ENCODE peak calls at places on chromosomes 16 and 17, in eight cellular contexts. O, A, K, G, X, E, H and V are unnamed samples.

GRCh38 chr17:82414548-82415281 is 3.4 kb upstream of the HEXD start:
- DNase-seq in X (peak; percentile 79), G (peak; percentile 94), O (peak; percentile 54), A (peak; percentile 27), K (peak; percentile 76), H (peak; percentile 72), E (peak; percentile 94), V (peak; percentile 62)

GRCh38 chr17:79581306-79581932 is 29.4 kb downstream of the RBFOX3 start:
- DNase-seq in K (no peak), H (no peak), A (no peak), G (no peak), X (no peak), E (no peak), O (no peak), V (no peak)

GRCh38 chr17:79627184-79627765 is 16.4 kb upstream of the RBFOX3 start:
- DNase-seq in A (no peak), E (no peak), H (no peak), K (no peak), G (peak; percentile 41), X (peak; percentile 41), O (no peak), V (no peak)

GRCh38 chr17:55116440-55116914 is 147.9 kb downstream of the STXBP4 start:
- DNase-seq in O (no peak), G (no peak), E (no peak), H (no peak), A (no peak), X (no peak), K (peak; percentile 14), V (no peak)

GRCh38 chr17:38509008-38509771 is 80.9 kb downstream of the ARHGAP23 start:
- DNase-seq in K (peak; percentile 93), H (peak; percentile 72), X (peak; percentile 76), G (peak; percentile 96), E (no peak), A (peak; percentile 55), O (peak; percentile 59), V (peak; percentile 52)

GRCh38 chr17:10628756-10629155 is 28.4 kb downstream of the MYH3 start:
- DNase-seq in A (no peak), O (no peak), E (no peak), X (no peak), H (no peak), K (no peak), G (peak; percentile 83), V (no peak)

GRCh38 chr17:46832945-46833839 is 14.7 kb upstream of the WNT3 start:
- DNase-seq in A (no peak), O (peak; percentile 15), X (no peak), K (peak; percentile 46), E (no peak), H (peak; percentile 25), G (no peak), V (no peak)

GRCh38 chr16:57424599-57424998 is 20.0 kb downstream of the CCL17 start:
- DNase-seq in O (no peak), E (no peak), A (no peak), K (no peak), X (no peak), H (peak; percentile 55), G (no peak), V (no peak)

GRCh38 chr17:78645421-78646295 is 68.5 kb upstream of the DNAH17 start:
- DNase-seq in O (no peak), H (peak; percentile 89), K (peak; percentile 58), A (peak; percentile 19), E (no peak), G (no peak), X (peak; percentile 88), V (peak; percentile 25)

GRCh38 chr16:48862087-48862532 is 252.1 kb upstream of the N4BP1 start:
- DNase-seq in A (no peak), K (no peak), O (no peak), X (no peak), G (peak; percentile 46), E (no peak), H (no peak), V (peak; percentile 14)
- TF ChIP-seq CTCF in A (no peak), K (no peak), O (no peak), X (no peak), G (no peak), E (no peak), H (no peak), V (no peak)

GRCh38 chr17:49514374-49514738 is 19.3 kb downstream of the NGFR start:
- DNase-seq in H (no peak), O (no peak), K (peak; percentile 55), X (peak; percentile 64), E (peak; percentile 29), A (no peak), G (peak; percentile 72), V (no peak)
- TF ChIP-seq CTCF in H (no peak), O (no peak), K (peak; percentile 48), X (no peak), E (no peak), A (no peak), G (peak; percentile 46), V (peak; percentile 24)

DNA sequence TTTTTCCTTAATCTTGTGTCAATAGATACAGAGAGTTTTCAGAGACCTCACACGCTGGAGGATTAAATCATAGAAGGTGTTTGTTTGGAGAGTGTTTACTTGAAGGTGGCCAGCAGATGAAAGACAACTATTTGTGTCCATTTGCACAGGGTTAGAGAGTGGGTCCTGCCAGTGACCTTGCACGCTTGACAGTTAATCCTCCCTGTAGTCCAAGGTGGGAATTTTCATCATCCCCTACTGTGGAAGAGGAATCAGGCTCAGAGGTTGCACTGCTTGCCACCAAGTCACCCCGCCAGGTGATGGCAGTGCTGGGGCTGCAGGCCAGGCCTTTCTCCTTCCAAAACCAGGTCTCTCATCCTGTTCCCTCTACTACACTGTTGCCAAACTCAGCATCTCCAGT is 12.3 kb downstream of the CDH1 start:
- DNase-seq in O (no peak), E (no peak), A (no peak), X (no peak), H (no peak), K (no peak), G (no peak), V (peak; percentile 41)
- TF ChIP-seq CTCF in O (no peak), E (no peak), A (peak; percentile 16), X (no peak), H (no peak), K (no peak), G (peak; percentile 68), V (no peak)

DNA sequence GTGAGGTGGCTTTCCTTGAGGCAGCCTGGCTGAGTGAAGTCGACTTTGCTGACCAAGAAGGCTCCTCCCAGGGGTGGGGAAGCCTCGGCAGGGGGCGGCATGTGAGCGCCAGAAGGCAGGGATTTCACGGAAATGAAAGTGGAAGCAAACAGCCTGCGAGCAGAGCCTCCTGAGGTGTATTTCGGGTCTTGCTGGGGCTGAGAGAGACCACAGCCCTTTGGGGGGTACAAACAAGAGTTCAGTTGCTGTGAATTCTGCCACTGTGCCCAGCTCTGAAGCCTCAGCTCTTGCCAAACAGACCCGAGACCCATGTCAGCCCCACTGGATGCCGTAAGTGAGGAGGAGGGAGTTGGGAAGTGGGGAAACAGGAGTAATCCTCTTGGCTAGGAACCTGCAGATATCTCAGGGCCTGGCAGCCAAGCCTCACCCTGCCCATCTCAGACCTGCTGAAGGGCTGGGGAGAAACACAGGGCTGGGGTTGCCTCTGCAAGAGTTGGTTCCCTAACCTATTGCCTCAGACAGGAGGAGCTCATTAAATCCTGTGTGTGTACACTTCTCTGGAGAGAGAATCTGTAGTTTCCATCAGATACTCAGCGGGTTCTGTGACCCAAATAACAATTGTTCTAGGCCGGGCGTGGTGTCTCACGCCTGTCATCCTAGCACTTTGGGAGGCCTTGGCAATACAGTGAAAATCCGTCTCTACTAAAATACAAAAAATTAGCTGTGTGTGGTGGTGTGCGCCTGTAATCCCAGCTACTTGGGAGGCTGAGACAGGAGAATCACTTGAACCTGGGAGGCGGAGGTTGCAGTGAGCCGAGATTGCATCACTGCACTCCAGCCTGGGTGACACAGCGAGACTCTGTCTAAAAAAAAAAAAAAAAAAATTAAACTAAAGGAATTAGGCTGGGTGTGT is at the start of gene IFI35:
- DNase-seq in G (peak; percentile 79), E (peak; percentile 90), A (peak; percentile 81), K (peak; percentile 90), X (peak; percentile 92), H (peak; percentile 89), O (peak; percentile 85), V (peak; percentile 95)
- TF ChIP-seq CTCF in G (no peak), E (peak; percentile 29), A (peak; percentile 48), K (peak; percentile 15), X (peak; percentile 9), H (peak; percentile 68), O (peak; percentile 52), V (peak; percentile 33)

DNA sequence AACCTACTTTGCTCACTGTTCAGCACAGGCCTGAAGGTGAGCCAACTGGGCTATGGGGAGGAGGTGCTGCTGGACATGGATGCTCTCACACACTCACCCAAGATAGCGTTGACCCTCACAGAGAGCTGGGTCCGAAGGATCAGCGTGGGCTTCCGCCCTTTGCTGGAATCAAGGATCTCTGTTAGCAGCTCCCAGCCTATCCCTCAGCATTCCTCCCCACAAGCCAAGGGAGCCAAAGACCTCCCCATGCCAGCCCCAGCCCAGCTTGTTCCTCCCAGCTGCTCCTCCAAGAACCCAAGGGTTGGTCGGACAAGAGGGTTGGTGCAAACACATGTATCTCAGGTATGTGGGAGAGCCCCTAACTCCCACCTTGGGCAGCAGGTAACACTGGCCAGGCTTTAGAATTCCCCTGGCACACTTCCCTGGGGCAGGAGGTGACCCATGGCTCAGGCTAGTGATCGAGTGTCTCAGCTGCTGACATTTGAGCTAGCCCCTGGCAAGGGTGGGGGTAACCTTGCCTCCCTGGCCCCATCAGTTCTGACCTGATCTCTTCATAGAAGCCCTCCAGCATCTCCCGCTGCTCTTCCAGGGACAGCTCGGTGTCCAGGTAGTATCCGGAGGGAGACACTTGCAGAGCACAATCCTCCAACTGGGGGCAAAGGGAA is 8.3 kb downstream of the FHOD1 start:
- DNase-seq in A (no peak), O (no peak), H (no peak), X (no peak), E (no peak), G (no peak), K (no peak), V (no peak)
- TF ChIP-seq CTCF in A (no peak), O (no peak), H (no peak), X (no peak), E (no peak), G (no peak), K (no peak), V (no peak)

GRCh38 chr16:86093801-86094750 is 195.1 kb downstream of the IRF8 start:
- DNase-seq in K (no peak), X (peak; percentile 61), G (no peak), A (no peak), O (no peak), H (no peak), E (no peak), V (no peak)
- TF ChIP-seq CTCF in K (no peak), X (no peak), G (peak; percentile 43), A (no peak), O (no peak), H (no peak), E (no peak), V (peak; percentile 36)

DNA sequence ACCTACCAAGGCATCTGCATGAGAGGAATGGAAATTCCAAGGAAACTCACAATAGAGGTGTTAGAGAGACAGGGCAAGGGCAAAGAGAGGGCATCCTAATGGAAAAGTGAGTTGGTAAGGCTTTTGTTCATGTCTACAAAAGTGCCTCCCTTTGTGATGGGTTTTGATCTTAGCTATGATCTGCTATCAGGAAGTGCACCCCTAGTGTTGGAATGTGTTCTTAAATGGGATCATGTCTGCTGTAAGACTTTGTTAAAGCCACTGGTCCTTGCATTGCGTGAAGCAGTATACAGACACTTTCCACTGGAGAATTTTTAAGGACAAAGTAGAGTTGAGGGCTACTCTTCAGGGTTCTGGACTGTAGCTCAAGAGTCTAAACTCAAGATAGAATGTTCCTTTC is 92.0 kb downstream of the MAP2K6 start:
- DNase-seq in K (no peak), A (no peak), G (no peak), O (no peak), H (no peak), X (no peak), E (no peak), V (no peak)
- TF ChIP-seq CTCF in K (peak; percentile 28), A (peak; percentile 42), G (no peak), O (no peak), H (no peak), X (no peak), E (no peak), V (no peak)